ENCODE peak calls at places on chromosome 1, in five cellular contexts. T, Y, P, C and M are unnamed samples.

GRCh38 chr1:171251741-171252300 is 3.5 kb downstream of the FMO1 start:
- DNase-seq in T (peak), Y (no peak), P (no peak), C (no peak), M (peak)

GRCh38 chr1:234111458-234112142 is 207.1 kb downstream of the SLC35F3 start:
- DNase-seq in T (peak), Y (no peak), P (peak), C (peak), M (peak)

GRCh38 chr1:228917342-228917741 is 182.1 kb downstream of the RHOU start:
- DNase-seq in T (no peak), Y (no peak), P (no peak), C (no peak), M (no peak)

GRCh38 chr1:30034627-30035521 is 688.5 kb downstream of the MATN1 start:
- DNase-seq in T (no peak), Y (no peak), P (no peak), C (peak), M (peak)

GRCh38 chr1:167263784-167264464 is 43.2 kb downstream of the POU2F1 start:
- DNase-seq in T (peak), Y (no peak), P (no peak), C (no peak), M (no peak)

GRCh38 chr1:42177551-42177981 is 13.0 kb upstream of the GUCA2A start:
- DNase-seq in T (peak), Y (peak), P (no peak), C (peak), M (peak)

GRCh38 chr1:242240061-242240460 is 241.2 kb upstream of the MAP1LC3C start:
- DNase-seq in T (no peak), Y (no peak), P (no peak), C (no peak), M (no peak)

GRCh38 chr1:44293761-44294315 is 61.2 kb downstream of the ERI3 start:
- DNase-seq in T (no peak), Y (no peak), P (no peak), C (no peak), M (peak)

GRCh38 chr1:58870298-58870676 is 86.4 kb upstream of the JUN start:
- DNase-seq in T (no peak), Y (no peak), P (no peak), C (no peak), M (no peak)

GRCh38 chr1:179278920-179279319 is 14.7 kb upstream of the SOAT1 start:
- DNase-seq in T (no peak), Y (no peak), P (no peak), C (no peak), M (no peak)

GRCh38 chr1:155324041-155324716 is 3.5 kb downstream of the RUSC1 start:
- DNase-seq in T (peak), Y (peak), P (peak), C (peak), M (peak)

GRCh38 chr1:155323729-155324040 is 3.0 kb downstream of the RUSC1 start:
- DNase-seq in T (peak), Y (peak), P (peak), C (peak), M (peak)

GRCh38 chr1:155326020-155326526 is 5.4 kb downstream of the RUSC1 start:
- DNase-seq in T (no peak), Y (no peak), P (no peak), C (no peak), M (no peak)

GRCh38 chr1:155325596-155325893 is 4.9 kb downstream of the RUSC1 start:
- DNase-seq in T (no peak), Y (no peak), P (no peak), C (no peak), M (no peak)

GRCh38 chr1:155324717-155325595 is 4.3 kb downstream of the RUSC1 start:
- DNase-seq in T (peak), Y (no peak), P (peak), C (peak), M (peak)
- TF ChIP-seq CTCF in T (peak), Y (peak), P (peak), C (peak), M (peak)

DNA sequence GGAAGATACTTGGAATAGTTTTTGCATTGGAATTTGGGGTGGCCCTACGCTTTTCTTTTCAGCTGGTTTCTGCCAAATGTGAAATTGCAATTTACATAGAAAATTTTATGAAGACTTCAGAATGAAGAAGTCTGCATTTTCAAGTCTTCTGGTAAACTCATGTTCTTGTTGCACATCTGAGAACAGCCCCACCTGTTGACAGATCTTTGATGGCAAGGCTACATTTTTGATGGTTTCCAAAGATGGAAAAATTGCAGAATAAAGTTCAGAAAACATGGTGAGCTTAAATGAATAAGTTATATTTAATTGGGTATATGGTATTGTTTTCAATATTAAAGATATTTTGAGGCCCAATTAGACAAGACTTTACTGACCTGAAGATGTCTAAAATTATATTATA is 25.4 kb downstream of the OLFM3 start:
- DNase-seq in T (peak), Y (no peak), P (no peak), C (no peak), M (peak)
- TF ChIP-seq CTCF in T (peak), Y (no peak), P (peak), C (no peak), M (peak)

GRCh38 chr1:147493349-147493748 is 48.0 kb upstream of the BCL9 start:
- DNase-seq in T (no peak), Y (no peak), P (no peak), C (no peak), M (no peak)

GRCh38 chr1:147496044-147496443 is 45.3 kb upstream of the BCL9 start:
- DNase-seq in T (no peak), Y (no peak), P (no peak), C (no peak), M (no peak)

GRCh38 chr1:147497826-147498225 is 43.5 kb upstream of the BCL9 start:
- DNase-seq in T (no peak), Y (no peak), P (no peak), C (no peak), M (no peak)

GRCh38 chr1:147494998-147495580 is 46.2 kb upstream of the BCL9 start:
- DNase-seq in T (peak), Y (peak), P (peak), C (peak), M (peak)

GRCh38 chr1:147496571-147496970 is 44.7 kb upstream of the BCL9 start:
- DNase-seq in T (peak), Y (peak), P (peak), C (no peak), M (peak)
- TF ChIP-seq CTCF in T (peak), Y (peak), P (peak), C (peak), M (peak)

GRCh38 chr1:221431068-221431651 is 310.7 kb downstream of the DUSP10 start:
- DNase-seq in T (peak), Y (no peak), P (no peak), C (no peak), M (peak)
- TF ChIP-seq CTCF in T (peak), Y (peak), P (no peak), C (no peak), M (peak)

GRCh38 chr1:32695098-32695904 is 7.3 kb downstream of the SYNC start:
- DNase-seq in T (peak), Y (no peak), P (no peak), C (peak), M (peak)
- TF ChIP-seq CTCF in T (no peak), Y (no peak), P (no peak), C (no peak), M (no peak)

GRCh38 chr1:208997726-208998312 is 585.7 kb upstream of the CAMK1G start:
- DNase-seq in T (peak), Y (no peak), P (no peak), C (no peak), M (peak)
- TF ChIP-seq CTCF in T (peak), Y (peak), P (peak), C (peak), M (peak)